ENCODE peak calls at places on chromosomes 16 and 17, in five cellular contexts. L is colonic mucosa; T is foreskin fibroblast; M is CD8-positive, alpha-beta memory T cell; H is lower lobe of right lung. R is an unnamed sample.

GRCh38 chr16:66576306-66576705 is 3.0 kb upstream of the CMTM2 start:
- DNase-seq in L (no peak), T (no peak), M (no peak), H (no peak), R (no peak)

GRCh38 chr16:53235851-53236250 is 181.1 kb downstream of the CHD9 start:
- DNase-seq in L (no peak), T (no peak), M (no peak), H (no peak), R (no peak)

GRCh38 chr17:45425125-45425983 is 7.3 kb downstream of the ARHGAP27 start:
- DNase-seq in L (peak), T (peak), M (no peak), H (peak), R (no peak)

GRCh38 chr17:74677558-74678466 is 34.9 kb downstream of the CD300LF start:
- DNase-seq in L (no peak), T (peak), M (no peak), H (no peak), R (no peak)

GRCh38 chr17:70896843-70897242 is 727.5 kb downstream of the KCNJ2 start:
- DNase-seq in L (no peak), T (no peak), M (no peak), H (no peak), R (no peak)

GRCh38 chr17:7393613-7394451 is 493 bp downstream of the PLSCR3 start:
- DNase-seq in L (peak), T (no peak), M (peak), H (no peak), R (no peak)

GRCh38 chr17:82237083-82237745 is 8.4 kb downstream of the SLC16A3 start:
- DNase-seq in L (no peak), T (no peak), M (no peak), H (peak), R (no peak)

GRCh38 chr16:73064227-73064995 is 16.5 kb upstream of the ZFHX3 start:
- DNase-seq in L (no peak), T (peak), M (no peak), H (no peak), R (no peak)

GRCh38 chr17:77726549-77726957 is 231.9 kb upstream of the TNRC6C start:
- DNase-seq in L (peak), T (no peak), M (no peak), H (no peak), R (no peak)

GRCh38 chr16:84088695-84089395 is 27.9 kb downstream of the MBTPS1 start:
- DNase-seq in L (peak), T (no peak), M (peak), H (no peak), R (peak)

GRCh38 chr17:32349503-32349853 is 479 bp upstream of the ZNF207 start:
- DNase-seq in L (peak), T (no peak), M (no peak), H (no peak), R (no peak)

GRCh38 chr17:56596741-56597494 is 3.4 kb downstream of the NOG start:
- DNase-seq in L (no peak), T (no peak), M (no peak), H (no peak), R (no peak)

GRCh38 chr17:8740486-8740885 is 4.2 kb downstream of the CCDC42 start:
- DNase-seq in L (no peak), T (no peak), M (peak), H (no peak), R (no peak)

GRCh38 chr17:48438662-48439061 is 8.6 kb upstream of the SKAP1 start:
- DNase-seq in L (no peak), T (no peak), M (no peak), H (no peak), R (no peak)

GRCh38 chr17:8455660-8456059 is 20.0 kb downstream of the NDEL1 start:
- DNase-seq in L (no peak), T (no peak), M (no peak), H (no peak), R (no peak)

GRCh38 chr16:84357191-84357651 is 11.1 kb upstream of the ATP2C2 start:
- DNase-seq in L (no peak), T (no peak), M (no peak), H (no peak), R (no peak)

GRCh38 chr17:63685021-63685420 is 14.9 kb downstream of the LIMD2 start:
- DNase-seq in L (no peak), T (no peak), M (no peak), H (no peak), R (no peak)

GRCh38 chr16:391885-392335 is 5.1 kb upstream of the NME4 start:
- DNase-seq in L (peak), T (peak), M (peak), H (no peak), R (peak)

GRCh38 chr17:14307560-14308024 is 6.7 kb downstream of the HS3ST3B1 start:
- DNase-seq in L (no peak), T (peak), M (no peak), H (no peak), R (no peak)

GRCh38 chr16:85971877-85972638 is 73.1 kb downstream of the IRF8 start:
- DNase-seq in L (no peak), T (no peak), M (no peak), H (no peak), R (no peak)

GRCh38 chr17:42101513-42102292 is 3.4 kb upstream of the ZNF385C start:
- DNase-seq in L (peak), T (peak), M (peak), H (peak), R (no peak)

GRCh38 chr16:85677383-85677967 is 11.3 kb downstream of the GINS2 start:
- DNase-seq in L (no peak), T (no peak), M (no peak), H (peak), R (no peak)

GRCh38 chr17:19376799-19377198 is 1.5 kb upstream of the MAPK7 start:
- DNase-seq in L (peak), T (no peak), M (no peak), H (no peak), R (no peak)
- H3K4me3 ChIP-seq in L (peak), T (peak), M (peak), H (peak), R (peak)

GRCh38 chr16:69522732-69523404 is 42.9 kb upstream of the NFAT5 start:
- DNase-seq in L (no peak), T (no peak), M (no peak), H (no peak), R (no peak)
- H3K4me3 ChIP-seq in L (no peak), T (no peak), M (no peak), H (no peak), R (no peak)

GRCh38 chr16:88973415-88974050 is 3.5 kb downstream of the CBFA2T3 start:
- DNase-seq in L (no peak), T (no peak), M (no peak), H (no peak), R (no peak)

GRCh38 chr16:88973007-88973410 is 4.0 kb downstream of the CBFA2T3 start:
- DNase-seq in L (no peak), T (no peak), M (no peak), H (no peak), R (no peak)

GRCh38 chr16:88971371-88972097 is 5.5 kb downstream of the CBFA2T3 start:
- DNase-seq in L (no peak), T (no peak), M (no peak), H (peak), R (peak)

GRCh38 chr16:88974080-88974479 is 2.9 kb downstream of the CBFA2T3 start:
- DNase-seq in L (no peak), T (no peak), M (no peak), H (no peak), R (no peak)

GRCh38 chr16:88972349-88972748 is 4.7 kb downstream of the CBFA2T3 start:
- DNase-seq in L (no peak), T (no peak), M (no peak), H (no peak), R (no peak)
- H3K4me3 ChIP-seq in L (no peak), T (no peak), M (no peak), H (no peak), R (peak)

DNA sequence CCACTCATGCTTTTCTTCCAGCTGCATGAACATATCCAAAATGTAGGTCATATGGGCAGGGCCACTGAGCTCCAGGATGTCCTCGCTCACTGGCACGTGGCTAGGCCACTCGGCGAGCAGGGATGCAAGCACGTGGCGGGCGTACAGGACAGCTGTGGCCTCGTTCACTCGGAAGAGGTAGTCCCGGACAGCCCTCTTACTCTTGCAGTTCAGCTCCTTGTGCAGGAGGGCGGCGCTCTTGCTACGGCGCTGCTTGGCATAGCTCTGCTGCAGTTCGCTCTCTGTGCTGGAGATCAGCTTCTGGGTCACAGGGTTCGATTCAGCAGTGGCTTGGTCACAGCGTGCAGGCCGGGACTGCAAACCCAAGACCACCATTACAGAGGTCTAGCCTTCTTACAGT is 53.1 kb upstream of the ATP2A3 start:
- DNase-seq in L (no peak), T (no peak), M (no peak), H (no peak), R (no peak)
- H3K4me3 ChIP-seq in L (no peak), T (no peak), M (no peak), H (no peak), R (no peak)

GRCh38 chr16:31568577-31569359 is 41.1 kb downstream of the AHSP start:
- DNase-seq in L (peak), T (no peak), M (no peak), H (peak), R (no peak)
- H3K4me3 ChIP-seq in L (peak), T (no peak), M (no peak), H (peak), R (no peak)

GRCh38 chr17:35763767-35764122 is 3.1 kb downstream of the C17orf50 start:
- DNase-seq in L (no peak), T (no peak), M (no peak), H (no peak), R (no peak)
- H3K4me3 ChIP-seq in L (peak), T (peak), M (peak), H (peak), R (peak)

DNA sequence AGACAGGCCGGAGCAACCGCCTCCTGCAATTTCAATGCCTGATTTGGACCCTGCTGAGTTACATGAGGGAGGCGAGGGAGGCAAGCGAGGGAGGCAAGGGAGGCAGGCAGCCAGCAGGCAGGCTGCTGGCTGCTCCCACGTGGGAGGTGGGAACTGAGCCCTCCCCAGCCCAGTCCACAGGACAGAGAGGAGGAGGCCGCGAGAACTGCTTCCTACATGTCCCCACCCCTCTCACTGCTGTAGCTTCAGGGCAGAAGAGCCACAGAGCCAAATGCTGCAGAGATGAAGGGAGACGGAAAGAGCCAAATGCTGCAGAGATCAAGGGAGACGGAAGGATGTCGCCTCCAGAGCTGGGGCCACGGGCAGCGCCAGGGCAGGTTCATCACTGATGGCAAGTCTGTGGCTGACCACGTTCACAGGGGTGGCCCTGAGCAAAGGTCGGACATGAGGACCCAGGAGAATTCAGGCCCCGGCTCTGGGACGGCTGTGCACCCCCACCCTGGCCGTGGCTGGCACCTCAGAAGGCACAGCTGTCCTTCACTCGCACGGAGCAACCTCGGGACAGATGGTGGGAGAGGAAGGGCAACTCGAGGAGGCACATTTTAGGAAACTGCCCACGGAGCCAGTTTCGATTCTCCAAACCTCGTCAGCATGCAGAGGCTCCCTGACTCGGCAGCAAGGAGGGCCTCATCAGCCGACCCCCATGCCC is 21.5 kb downstream of the RPH3AL start:
- DNase-seq in L (no peak), T (no peak), M (no peak), H (no peak), R (no peak)
- H3K4me3 ChIP-seq in L (no peak), T (no peak), M (peak), H (peak), R (no peak)

GRCh38 chr16:57358527-57359095 is at the start of gene CCL22:
- DNase-seq in L (no peak), T (no peak), M (no peak), H (no peak), R (peak)
- H3K4me3 ChIP-seq in L (no peak), T (no peak), M (no peak), H (no peak), R (peak)

DNA sequence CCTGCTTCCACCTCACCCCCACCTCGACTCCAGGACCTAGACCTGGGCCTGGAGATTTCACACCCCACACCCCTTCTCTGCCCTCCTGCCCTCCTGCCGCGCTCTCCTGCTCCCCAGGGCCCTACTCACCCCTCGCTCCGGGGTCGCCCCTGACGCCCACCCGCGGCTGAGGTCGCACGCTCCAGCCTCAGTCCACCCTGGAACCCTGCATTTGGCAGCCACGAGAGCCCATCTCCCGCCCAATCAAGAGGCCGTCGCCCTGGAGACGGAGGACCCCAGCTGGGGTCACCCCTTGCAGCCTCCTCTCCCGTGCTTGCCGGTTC is 16.1 kb downstream of the TLE7 start:
- DNase-seq in L (no peak), T (no peak), M (no peak), H (no peak), R (no peak)
- H3K4me3 ChIP-seq in L (peak), T (peak), M (no peak), H (no peak), R (peak)

R was measured in GM12864.